ENCODE peak calls at places on chromosomes 13 and 19, in six cellular contexts. I is AG10803, O is endothelial cell, P is GM12878, L is endothelial cell of umbilical vein, N is left ventricle myocardium inferior. F is an unnamed sample.

GRCh38 chr19:54209748-54210494 is 9.3 kb downstream of the RPS9 start:
- DNase-seq in O (no peak), L (peak; percentile 96), I (peak; percentile 93), P (no peak), N (peak; percentile 80), F (no peak)

GRCh38 chr13:34719060-34719875 is 222.8 kb upstream of the NBEA start:
- DNase-seq in N (no peak), O (no peak), L (peak; percentile 13), P (no peak), I (no peak), F (no peak)

GRCh38 chr13:95948646-95949045 is 104.6 kb downstream of the UGGT2 start:
- DNase-seq in I (peak; percentile 5), L (no peak), O (no peak), P (no peak), N (no peak), F (no peak)

GRCh38 chr19:35120492-35120891 is 4.9 kb downstream of the FXYD3 start:
- DNase-seq in N (no peak), O (no peak), L (no peak), P (no peak), I (peak; percentile 75), F (no peak)

GRCh38 chr19:47735131-47735530 is 10.2 kb upstream of the NOP53 start:
- DNase-seq in P (no peak), N (no peak), O (no peak), I (no peak), L (no peak), F (no peak)

GRCh38 chr13:113511361-113511760 is 20.9 kb upstream of the DCUN1D2 start:
- DNase-seq in O (no peak), N (no peak), I (no peak), L (no peak), P (no peak), F (no peak)

GRCh38 chr13:86559915-86560314 is 760.7 kb upstream of the SLITRK6 start:
- DNase-seq in N (no peak), L (no peak), I (no peak), O (no peak), P (no peak), F (no peak)

GRCh38 chr13:65917731-65918130 is 1312.4 kb downstream of the PCDH9 start:
- DNase-seq in P (no peak), N (no peak), L (no peak), O (no peak), I (peak; percentile 59), F (no peak)

GRCh38 chr19:8631425-8631819 is 989 bp downstream of the NFILZ start:
- DNase-seq in L (no peak), P (no peak), O (no peak), N (no peak), I (peak; percentile 64), F (no peak)

GRCh38 chr19:50551034-50551712 is 17.1 kb downstream of the LRRC4B start:
- DNase-seq in P (no peak), O (no peak), L (no peak), I (no peak), N (no peak), F (no peak)

GRCh38 chr13:89457977-89458376 is 1786.8 kb downstream of the SLITRK5 start:
- DNase-seq in O (no peak), I (peak; percentile 72), L (peak; percentile 6), N (no peak), P (no peak), F (no peak)

GRCh38 chr19:5693195-5694166 is 3.4 kb downstream of the RPL36 start:
- DNase-seq in I (no peak), L (no peak), O (no peak), N (no peak), P (no peak), F (no peak)

GRCh38 chr13:98527526-98527925 is 49.4 kb downstream of the STK24 start:
- DNase-seq in N (no peak), O (no peak), I (no peak), L (no peak), P (no peak), F (no peak)

GRCh38 chr19:55703790-55704215 is 28.8 kb downstream of the EPN1 start:
- DNase-seq in N (no peak), I (peak; percentile 9), P (no peak), L (peak; percentile 15), O (peak; percentile 60), F (no peak)

GRCh38 chr13:98484289-98485219 is 92.4 kb downstream of the STK24 start:
- DNase-seq in L (peak; percentile 96), P (no peak), I (peak; percentile 94), N (peak; percentile 51), O (peak; percentile 38), F (no peak)

GRCh38 chr19:4454952-4455738 is 2.4 kb downstream of the UBXN6 start:
- DNase-seq in N (no peak), O (no peak), L (no peak), P (no peak), I (peak; percentile 70), F (no peak)

GRCh38 chr13:110957931-110958330 is 43.1 kb upstream of the ANKRD10 start:
- DNase-seq in L (no peak), O (no peak), I (no peak), N (no peak), P (no peak), F (no peak)

GRCh38 chr13:110960219-110960618 is 45.4 kb upstream of the ANKRD10 start:
- DNase-seq in P (no peak), L (no peak), I (no peak), O (no peak), N (no peak), F (no peak)

GRCh38 chr13:110953416-110953815 is 38.5 kb upstream of the ANKRD10 start:
- DNase-seq in L (no peak), P (no peak), I (no peak), N (no peak), O (no peak), F (no peak)

GRCh38 chr13:110953833-110954532 is 39.1 kb upstream of the ANKRD10 start:
- DNase-seq in O (no peak), I (no peak), N (no peak), L (no peak), P (no peak), F (no peak)

DNA sequence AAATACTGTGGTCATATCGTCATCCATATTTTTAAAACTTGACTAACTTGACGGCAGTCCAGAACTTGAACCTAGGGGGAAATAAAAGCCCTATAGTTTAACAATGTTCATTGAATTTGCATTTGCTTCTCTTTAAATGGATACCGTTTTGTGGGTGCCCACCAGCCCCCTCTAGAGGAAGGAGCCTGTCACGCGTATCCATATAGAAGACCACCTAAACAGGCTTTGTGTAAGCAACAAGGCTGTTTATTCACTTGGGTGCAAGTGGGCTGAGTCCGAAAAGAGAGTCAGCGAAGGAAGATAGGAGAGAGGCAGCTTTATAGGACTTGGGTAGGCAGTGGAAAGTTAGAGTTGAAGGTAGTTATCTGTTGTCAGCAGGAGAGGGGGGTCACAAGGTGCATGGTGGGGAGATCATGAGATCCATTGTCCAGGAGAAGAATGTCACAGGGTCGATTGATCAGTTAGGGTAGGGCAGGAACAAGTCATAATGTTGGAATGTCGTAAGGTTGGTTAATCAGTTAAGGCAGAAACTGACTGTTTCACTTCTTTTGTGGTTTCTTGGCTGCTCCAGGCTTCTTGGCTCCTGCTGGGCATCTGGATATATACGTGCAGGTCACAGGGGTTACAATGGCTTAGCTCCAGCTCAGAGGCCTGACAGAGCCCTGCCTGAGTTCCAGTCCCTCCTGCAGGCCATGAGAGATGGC is 42.5 kb upstream of the ANKRD10 start:
- DNase-seq in I (no peak), P (no peak), O (peak; percentile 31), N (no peak), L (no peak), F (no peak)
- TF ChIP-seq CTCF in I (peak; percentile 14), P (no peak), O (peak; percentile 53), N (peak; percentile 17), L (no peak), F (peak; percentile 12)

GRCh38 chr19:6952956-6953355 is 65.6 kb downstream of the ADGRE1 start:
- DNase-seq in L (no peak), N (no peak), O (no peak), I (no peak), P (no peak), F (no peak)
- TF ChIP-seq CTCF in L (no peak), N (no peak), O (no peak), I (no peak), P (no peak), F (no peak)

GRCh38 chr19:46517471-46517870 is 21.8 kb upstream of the PNMA8B start:
- DNase-seq in O (no peak), P (no peak), N (no peak), L (no peak), I (no peak), F (no peak)

GRCh38 chr19:46514589-46515289 is 19.1 kb upstream of the PNMA8B start:
- DNase-seq in N (no peak), I (no peak), O (no peak), L (no peak), P (no peak), F (no peak)

GRCh38 chr19:46515290-46515609 is 19.6 kb upstream of the PNMA8B start:
- DNase-seq in L (no peak), O (no peak), P (no peak), N (no peak), I (no peak), F (no peak)

GRCh38 chr19:46513461-46514236 is 18.0 kb upstream of the PNMA8B start:
- DNase-seq in L (peak; percentile 55), I (peak; percentile 73), O (peak; percentile 96), P (no peak), N (peak; percentile 78), F (no peak)

GRCh38 chr19:46515879-46516350 is 20.2 kb upstream of the PNMA8B start:
- DNase-seq in N (no peak), P (no peak), O (no peak), I (peak; percentile 40), L (peak; percentile 31), F (no peak)
- TF ChIP-seq CTCF in N (peak; percentile 71), P (peak; percentile 66), O (peak; percentile 65), I (peak; percentile 72), L (peak; percentile 64), F (peak; percentile 68)

GRCh38 chr19:10432736-10433130 is 12.4 kb downstream of the PDE4A start:
- DNase-seq in N (peak; percentile 39), I (no peak), O (no peak), P (no peak), L (no peak), F (no peak)

GRCh38 chr19:10430505-10431253 is 10.3 kb downstream of the PDE4A start:
- DNase-seq in N (peak; percentile 72), P (no peak), O (no peak), L (no peak), I (peak; percentile 62), F (no peak)

GRCh38 chr19:10431943-10432735 is 11.8 kb downstream of the PDE4A start:
- DNase-seq in O (peak; percentile 18), L (no peak), N (peak; percentile 80), I (peak; percentile 47), P (no peak), F (no peak)

GRCh38 chr19:10433131-10433536 is 12.8 kb downstream of the PDE4A start:
- DNase-seq in I (no peak), N (no peak), O (no peak), P (no peak), L (no peak), F (no peak)

DNA sequence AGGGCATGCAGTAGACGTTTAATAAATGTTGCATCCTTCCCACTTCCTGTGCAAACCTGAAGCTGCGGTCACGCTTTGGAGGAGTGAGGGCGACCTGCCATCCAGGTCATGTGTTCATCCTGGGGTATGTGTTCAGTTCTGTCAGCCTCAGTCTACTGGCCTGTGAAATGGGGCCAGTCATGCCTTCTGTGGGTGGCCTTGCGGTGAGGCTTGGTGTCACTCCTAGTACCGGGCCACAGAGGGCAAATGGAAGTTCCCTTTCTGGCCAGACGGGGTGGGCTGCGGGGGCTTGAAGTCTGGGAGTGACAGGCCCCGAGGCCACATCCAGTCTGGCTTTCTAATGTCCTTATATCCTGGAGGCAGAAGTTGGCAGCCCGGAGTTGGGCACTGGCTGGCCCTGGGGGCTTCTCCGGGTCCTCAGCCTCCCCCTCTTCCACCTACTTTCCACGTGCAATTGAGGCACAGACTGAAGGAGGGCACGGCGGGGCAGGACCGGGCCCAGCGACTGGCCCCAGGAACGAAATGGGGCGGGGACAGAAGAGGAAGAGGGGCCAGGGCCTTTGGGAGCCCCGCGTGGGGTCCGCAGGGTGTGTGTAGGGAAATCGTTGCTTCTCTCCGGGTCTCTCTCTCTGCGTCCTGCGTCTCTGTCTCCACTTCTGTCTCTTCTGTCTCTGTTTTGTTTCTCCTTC is 11.1 kb downstream of the PDE4A start:
- DNase-seq in P (peak; percentile 61), N (peak; percentile 32), I (peak; percentile 40), L (no peak), O (no peak), F (no peak)
- TF ChIP-seq CTCF in P (peak; percentile 7), N (no peak), I (no peak), L (no peak), O (no peak), F (peak; percentile 10)